ENCODE peak calls at places on chromosomes 11 and 22, in four cellular contexts. B is AG09309, E is GM12865, Y is fibroblast of the aortic adventitia. D is an unnamed sample.

GRCh38 chr11:27414644-27415043 is 51.6 kb upstream of the CCDC34 start:
- DNase-seq in B (no peak), E (no peak), Y (no peak), D (no peak)

GRCh38 chr22:20099099-20099711 is 16.7 kb upstream of the RANBP1 start:
- DNase-seq in E (no peak), B (no peak), Y (no peak), D (no peak)

GRCh38 chr11:61969838-61970452 is 2.5 kb upstream of the FTH1 start:
- DNase-seq in B (peak; percentile 73), Y (peak; percentile 93), E (no peak), D (peak; percentile 90)

GRCh38 chr11:68998390-68998911 is 14.6 kb downstream of the MRGPRF start:
- DNase-seq in Y (peak; percentile 32), E (no peak), B (no peak), D (no peak)

GRCh38 chr11:67271548-67272284 is 5.4 kb downstream of the GRK2 start:
- DNase-seq in B (no peak), E (peak; percentile 69), Y (no peak), D (no peak)

GRCh38 chr11:121367434-121367833 is 74.9 kb downstream of the SC5D start:
- DNase-seq in E (peak; percentile 95), Y (peak; percentile 7), B (no peak), D (peak; percentile 33)

GRCh38 chr22:49448546-49448945 is 379.1 kb downstream of the BRD1 start:
- DNase-seq in Y (no peak), B (no peak), E (no peak), D (no peak)

GRCh38 chr22:33776491-33776890 is 143.8 kb downstream of the LARGE1 start:
- DNase-seq in B (no peak), E (no peak), Y (no peak), D (no peak)

GRCh38 chr11:27349919-27350318 is 13.1 kb downstream of the CCDC34 start:
- DNase-seq in E (no peak), Y (no peak), B (no peak), D (no peak)

GRCh38 chr11:22415481-22415880 is 77.3 kb downstream of the SLC17A6 start:
- DNase-seq in Y (no peak), E (no peak), B (no peak), D (no peak)

GRCh38 chr11:2562181-2562581 is 117.4 kb downstream of the KCNQ1 start:
- DNase-seq in Y (no peak), B (no peak), E (no peak), D (no peak)

GRCh38 chr11:119343726-119344125 is 2.8 kb downstream of the MFRP start:
- DNase-seq in B (no peak), E (no peak), Y (no peak), D (no peak)

GRCh38 chr22:27980424-27981148 is 61.5 kb upstream of the PITPNB start:
- DNase-seq in Y (no peak), B (no peak), E (no peak), D (no peak)

GRCh38 chr11:65663634-65664200 is 1.0 kb upstream of the RELA start:
- DNase-seq in B (peak; percentile 57), Y (peak; percentile 81), E (peak; percentile 55), D (peak; percentile 79)

GRCh38 chr11:65911682-65912568 is 6.9 kb downstream of the C11orf68 start:
- DNase-seq in E (no peak), Y (peak; percentile 88), B (no peak), D (peak; percentile 88)

GRCh38 chr22:30444632-30445437 is 19.3 kb downstream of the MTFP1 start:
- DNase-seq in B (no peak), E (peak; percentile 75), Y (peak; percentile 58), D (peak; percentile 73)

GRCh38 chr11:2670541-2671100 is 29.2 kb downstream of the KCNQ1OT1 start:
- DNase-seq in Y (no peak), E (no peak), B (no peak), D (no peak)

GRCh38 chr22:37244922-37245722 is 1.1 kb upstream of the RAC2 start:
- DNase-seq in E (peak; percentile 82), B (no peak), Y (no peak), D (no peak)
- TF ChIP-seq CTCF in E (no peak), B (no peak), Y (no peak), D (no peak)

GRCh38 chr22:44025171-44026065 is 1.3 kb downstream of the PARVB start:
- DNase-seq in E (peak; percentile 95), Y (no peak), B (no peak), D (no peak)
- H3K4me3 ChIP-seq in E (peak overlapping the region; percentile 79), Y (peak overlapping the region; percentile 69), B (peak overlapping the region; percentile 55), D (peak overlapping the region; percentile 63)

DNA sequence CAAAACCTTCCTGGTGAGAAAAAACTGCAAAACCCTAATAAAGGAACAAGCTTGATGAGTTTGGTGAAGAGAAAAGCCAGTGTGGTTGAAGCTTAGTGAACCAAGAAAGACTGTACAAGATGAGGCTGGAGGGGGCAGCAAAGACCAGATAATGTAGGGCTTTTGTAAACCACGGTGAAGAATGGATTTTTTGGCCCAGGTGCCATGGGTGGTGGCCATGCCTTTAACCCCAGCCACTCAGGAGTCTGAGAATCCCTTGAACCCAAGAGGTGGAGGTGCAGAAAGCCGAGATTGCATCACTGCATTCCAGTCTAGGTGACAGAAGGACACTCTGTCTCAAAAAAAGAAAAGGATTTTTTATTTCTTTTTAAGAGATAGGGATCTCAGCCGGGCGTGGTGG is 5.0 kb upstream of the ZDHHC5 start:
- DNase-seq in Y (no peak), B (no peak), E (no peak), D (no peak)
- TF ChIP-seq CTCF in Y (no peak), B (no peak), E (peak; percentile 19), D (no peak)

GRCh38 chr22:42648017-42648367 is 1.2 kb downstream of the CYB5R3 start:
- DNase-seq in Y (no peak), E (no peak), B (no peak), D (no peak)
- H3K4me3 ChIP-seq in Y (peak overlapping the region; percentile 92), E (peak overlapping the region; percentile 73), B (peak overlapping the region; percentile 86), D (peak overlapping the region; percentile 97)

GRCh38 chr11:30429550-30429949 is 106.6 kb downstream of the ARL14EP start:
- DNase-seq in B (no peak), E (no peak), Y (no peak), D (no peak)

GRCh38 chr11:30433831-30434230 is 110.9 kb downstream of the ARL14EP start:
- DNase-seq in B (no peak), E (no peak), Y (no peak), D (no peak)

GRCh38 chr11:30432716-30433115 is 109.8 kb downstream of the ARL14EP start:
- DNase-seq in E (no peak), Y (no peak), B (no peak), D (no peak)

GRCh38 chr11:30431127-30431814 is 108.4 kb downstream of the ARL14EP start:
- DNase-seq in E (no peak), Y (no peak), B (no peak), D (no peak)

DNA sequence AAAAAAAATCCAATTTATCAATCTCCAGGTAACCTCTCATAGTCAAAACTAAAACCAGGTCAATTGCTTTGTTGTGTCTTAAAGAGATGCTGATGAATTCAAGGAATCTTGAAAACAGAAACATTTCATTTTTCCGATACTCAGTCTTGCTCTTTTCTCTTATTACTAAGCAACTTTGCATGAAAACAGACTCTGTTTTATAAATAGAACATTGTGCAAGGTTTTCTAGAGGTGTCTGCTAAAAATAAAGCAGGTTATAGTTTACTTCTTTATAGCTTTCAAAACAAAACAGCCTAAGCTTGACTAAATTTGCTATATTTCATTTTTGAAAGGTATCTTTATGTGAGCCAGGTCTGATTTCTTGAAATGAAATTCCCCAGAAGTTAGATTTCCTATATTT is 109.3 kb downstream of the ARL14EP start:
- DNase-seq in B (no peak), E (no peak), Y (no peak), D (no peak)
- TF ChIP-seq CTCF in B (no peak), E (no peak), Y (no peak), D (no peak)

DNA sequence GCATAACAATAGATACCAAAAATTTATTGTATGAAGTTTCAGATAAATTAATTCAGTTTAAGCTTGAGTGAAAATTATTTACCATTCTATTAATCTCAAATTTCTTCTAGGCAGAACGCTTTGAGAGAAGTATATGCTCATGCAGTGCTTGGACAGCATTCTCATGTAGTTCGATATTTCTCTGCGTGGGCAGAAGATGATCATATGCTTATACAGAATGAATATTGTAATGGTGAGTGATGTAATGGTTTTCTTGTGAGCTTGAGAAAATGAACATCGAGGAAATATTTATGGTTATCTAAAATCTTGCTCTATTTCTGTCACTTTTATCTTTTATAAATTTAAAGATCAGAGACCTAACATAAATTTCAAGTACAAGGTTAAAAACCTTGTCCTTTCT is 3.6 kb downstream of the WEE1 start:
- DNase-seq in Y (peak; percentile 72), B (no peak), E (no peak), D (peak; percentile 72)
- H3K4me3 ChIP-seq in Y (peak overlapping the region; percentile 82), B (peak overlapping the region; percentile 71), E (peak overlapping the region; percentile 97), D (peak overlapping the region; percentile 20)

GRCh38 chr11:30914143-30914762 is 328.1 kb upstream of the MPPED2 start:
- DNase-seq in B (no peak), E (peak; percentile 48), Y (peak; percentile 53), D (peak; percentile 66)
- TF ChIP-seq CTCF in B (peak; percentile 55), E (peak; percentile 57), Y (peak; percentile 84), D (peak; percentile 79)

GRCh38 chr22:39144101-39144815 is 8.2 kb downstream of the CBX7 start:
- DNase-seq in Y (peak; percentile 43), B (peak; percentile 14), E (peak; percentile 82), D (peak; percentile 49)
- H3K4me3 ChIP-seq in Y (peak overlapping the region; percentile 90), B (peak overlapping the region; percentile 88), E (peak overlapping the region; percentile 75), D (peak overlapping the region; percentile 87)

D was measured in cardiac fibroblast.